ENCODE peak calls at places on chromosomes 16 and 17, in ten cellular contexts. V is caudate nucleus; L is dorsolateral prefrontal cortex; O is WERI-Rb-1; J is A549; N is substantia nigra; H is neural progenitor cell; B is OCI-LY7; I is effector memory CD4-positive, alpha-beta T cell; E is CD4-positive, CD25-positive, alpha-beta regulatory T cell. W is an unnamed sample.

GRCh38 chr16:89378947-89379771 is 111.2 kb downstream of the ANKRD11 start:
- DNase-seq in V (no peak), L (no peak), O (peak; percentile 37), J (no peak), N (no peak), H (no peak), B (peak; percentile 34), I (no peak), E (no peak), W (no peak)

GRCh38 chr16:11629071-11630030 is 38.9 kb upstream of the SNN start:
- DNase-seq in V (no peak), L (no peak), O (no peak), J (no peak), N (no peak), H (no peak), B (peak; percentile 83), I (no peak), E (no peak), W (no peak)

GRCh38 chr16:11390573-11391495 is 45.6 kb downstream of the RMI2 start:
- DNase-seq in V (no peak), L (no peak), O (peak; percentile 72), J (no peak), N (no peak), H (peak; percentile 50), B (no peak), I (no peak), E (no peak), W (no peak)

GRCh38 chr17:35315283-35315682 is 58.1 kb downstream of the SLFN11 start:
- DNase-seq in V (no peak), L (no peak), O (no peak), J (no peak), N (no peak), H (no peak), B (no peak), I (no peak), E (no peak), W (no peak)

GRCh38 chr17:71855000-71855399 is 265.8 kb upstream of the SOX9 start:
- DNase-seq in V (no peak), L (no peak), O (no peak), J (no peak), N (no peak), H (peak; percentile 3), B (no peak), I (no peak), E (no peak), W (no peak)

GRCh38 chr17:65072577-65073178 is 16.1 kb upstream of the GNA13 start:
- DNase-seq in V (no peak), L (no peak), O (no peak), J (no peak), N (no peak), H (no peak), B (no peak), I (no peak), E (no peak), W (no peak)

GRCh38 chr17:31472137-31472536 is 80.7 kb downstream of the RAB11FIP4 start:
- DNase-seq in V (peak; percentile 42), L (peak; percentile 52), O (no peak), J (no peak), N (peak; percentile 74), H (no peak), B (no peak), I (no peak), E (no peak), W (no peak)

GRCh38 chr16:4693956-4694663 is 748 bp downstream of the NUDT16L1 start:
- DNase-seq in V (no peak), L (no peak), O (peak; percentile 39), J (peak; percentile 48), N (no peak), H (peak; percentile 37), B (peak; percentile 56), I (peak; percentile 46), E (peak; percentile 61), W (no peak)

GRCh38 chr16:7613518-7613917 is 280.9 kb downstream of the RBFOX1 start:
- DNase-seq in V (no peak), L (no peak), O (no peak), J (no peak), N (no peak), H (no peak), B (no peak), I (no peak), E (no peak), W (no peak)

GRCh38 chr16:80208015-80208414 is 332.8 kb upstream of the DYNLRB2 start:
- DNase-seq in V (no peak), L (no peak), O (no peak), J (no peak), N (no peak), H (no peak), B (no peak), I (no peak), E (no peak), W (no peak)

GRCh38 chr16:66924527-66925321 is 611 bp downstream of the RRAD start:
- DNase-seq in V (no peak), L (no peak), O (peak; percentile 67), J (peak; percentile 81), N (no peak), H (peak; percentile 87), B (no peak), I (peak; percentile 22), E (peak; percentile 33), W (no peak)

GRCh38 chr17:44792276-44792675 is 33.5 kb downstream of the ADAM11 start:
- DNase-seq in V (no peak), L (no peak), O (no peak), J (no peak), N (no peak), H (no peak), B (no peak), I (no peak), E (no peak), W (no peak)
- H3K27ac ChIP-seq in V (no peak overlapping the region), L (no peak overlapping the region), O (no peak overlapping the region), J (no peak overlapping the region), N (no peak overlapping the region), H (no peak overlapping the region), B (no peak overlapping the region), I (no peak overlapping the region), E (no peak overlapping the region), W (no peak overlapping the region)

GRCh38 chr17:27633312-27634025 is 2.5 kb downstream of the LGALS9 start:
- DNase-seq in V (no peak), L (no peak), O (no peak), J (no peak), N (peak; percentile 12), H (no peak), B (no peak), I (no peak), E (no peak), W (no peak)
- H3K27ac ChIP-seq in V (peak overlapping the region; percentile 56), L (no peak overlapping the region), O (no peak overlapping the region), J (no peak overlapping the region), N (peak overlapping the region; percentile 32), H (no peak overlapping the region), B (no peak overlapping the region), I (no peak overlapping the region), E (no peak overlapping the region), W (no peak overlapping the region)

GRCh38 chr17:73376152-73376551 is 64.4 kb upstream of the CDC42EP4 start:
- DNase-seq in V (no peak), L (no peak), O (no peak), J (no peak), N (no peak), H (no peak), B (no peak), I (no peak), E (no peak), W (no peak)

GRCh38 chr17:73371285-73371684 is 59.5 kb upstream of the CDC42EP4 start:
- DNase-seq in V (no peak), L (no peak), O (no peak), J (peak; percentile 44), N (no peak), H (no peak), B (no peak), I (no peak), E (no peak), W (no peak)

GRCh38 chr17:73368085-73368631 is 56.4 kb upstream of the CDC42EP4 start:
- DNase-seq in V (no peak), L (no peak), O (no peak), J (no peak), N (no peak), H (no peak), B (no peak), I (no peak), E (no peak), W (no peak)

GRCh38 chr17:73369126-73369525 is 57.3 kb upstream of the CDC42EP4 start:
- DNase-seq in V (no peak), L (no peak), O (peak; percentile 87), J (no peak), N (peak; percentile 28), H (no peak), B (no peak), I (no peak), E (no peak), W (no peak)

DNA sequence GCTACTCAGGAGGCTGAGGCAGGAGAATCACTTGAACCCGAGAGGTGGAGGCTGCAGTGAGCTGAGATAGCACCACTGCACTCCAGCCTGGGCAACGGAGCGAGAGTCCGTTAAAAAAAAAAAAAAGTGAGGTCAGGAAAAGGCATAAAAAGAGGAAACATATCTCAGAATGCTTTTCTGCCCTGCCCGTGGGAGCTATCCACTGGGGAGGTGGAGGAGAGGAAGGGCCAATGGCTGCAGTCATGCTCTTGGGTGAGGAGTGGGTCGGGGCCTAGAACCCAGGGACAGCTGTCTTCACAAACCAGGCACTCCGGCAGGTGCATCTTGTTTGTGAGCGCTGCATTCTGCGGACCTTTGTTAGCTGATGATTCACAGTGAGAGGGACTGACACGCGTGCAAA is 60.0 kb upstream of the CDC42EP4 start:
- DNase-seq in V (no peak), L (no peak), O (no peak), J (no peak), N (no peak), H (no peak), B (no peak), I (no peak), E (no peak), W (no peak)
- H3K27ac ChIP-seq in V (no peak overlapping the region), L (no peak overlapping the region), O (no peak overlapping the region), J (no peak overlapping the region), N (no peak overlapping the region), H (no peak overlapping the region), B (no peak overlapping the region), I (no peak overlapping the region), E (no peak overlapping the region), W (no peak overlapping the region)

GRCh38 chr16:896261-897199 is 74.3 kb downstream of the LMF1 start:
- DNase-seq in V (peak; percentile 76), L (no peak), O (no peak), J (no peak), N (peak; percentile 40), H (no peak), B (no peak), I (no peak), E (no peak), W (no peak)

GRCh38 chr16:898761-899677 is 71.8 kb downstream of the LMF1 start:
- DNase-seq in V (no peak), L (no peak), O (no peak), J (no peak), N (no peak), H (no peak), B (no peak), I (no peak), E (no peak), W (no peak)

GRCh38 chr16:897200-897543 is 73.6 kb downstream of the LMF1 start:
- DNase-seq in V (no peak), L (no peak), O (no peak), J (no peak), N (no peak), H (no peak), B (no peak), I (no peak), E (no peak), W (no peak)

GRCh38 chr16:898216-898615 is 72.6 kb downstream of the LMF1 start:
- DNase-seq in V (no peak), L (no peak), O (no peak), J (no peak), N (no peak), H (no peak), B (no peak), I (no peak), E (no peak), W (no peak)

GRCh38 chr16:897701-898100 is 73.1 kb downstream of the LMF1 start:
- DNase-seq in V (peak; percentile 42), L (no peak), O (no peak), J (no peak), N (no peak), H (no peak), B (no peak), I (no peak), E (no peak), W (no peak)
- H3K27ac ChIP-seq in V (peak overlapping the region; percentile 100), L (peak overlapping the region; percentile 97), O (no peak overlapping the region), J (no peak overlapping the region), N (peak overlapping the region; percentile 93), H (no peak overlapping the region), B (no peak overlapping the region), I (no peak overlapping the region), E (no peak overlapping the region), W (no peak overlapping the region)